ENCODE peak calls at places on chromosomes 3 and 15, in ten cellular contexts. M is MCF 10A; O is tibial nerve; T is CD8-positive, alpha-beta T cell; B is PC-9; K is dorsolateral prefrontal cortex; N is mesothelial cell of epicardium; D is GM10248; U is A549; S is astrocyte. L is an unnamed sample.
A peak's percentile ranks its signal among the peaks of the same experiment; 100 is the strongest.

GRCh38 chr3:49939858-49940666 is at the start of gene RBM6:
- DNase-seq in M (peak; percentile 97), O (peak; percentile 96), T (peak; percentile 95), B (peak; percentile 95), K (peak; percentile 99), N (peak; percentile 86), D (peak; percentile 98), U (peak; percentile 98), S (peak; percentile 96), L (peak; percentile 98)

GRCh38 chr15:69782809-69783208 is 314.9 kb downstream of the TLE3 start:
- DNase-seq in M (no peak), O (no peak), T (peak; percentile 75), B (no peak), K (no peak), N (no peak), D (no peak), U (no peak), S (no peak), L (peak; percentile 72)

GRCh38 chr15:68619303-68619698 is 40.5 kb downstream of the CORO2B start:
- DNase-seq in M (no peak), O (no peak), T (no peak), B (no peak), K (no peak), N (no peak), D (no peak), U (no peak), S (no peak), L (no peak)

GRCh38 chr3:178072391-178072790 is 463.8 kb upstream of the KCNMB2 start:
- DNase-seq in M (no peak), O (no peak), T (no peak), B (no peak), K (no peak), N (no peak), D (no peak), U (no peak), S (no peak), L (no peak)

GRCh38 chr15:51825701-51826100 is 3.8 kb upstream of the TMOD3 start:
- DNase-seq in M (no peak), O (no peak), T (no peak), B (peak; percentile 65), K (no peak), N (no peak), D (no peak), U (no peak), S (no peak), L (no peak)

GRCh38 chr15:55235637-55236036 is 38.9 kb upstream of the RSL24D1 start:
- DNase-seq in M (no peak), O (no peak), T (no peak), B (no peak), K (no peak), N (no peak), D (no peak), U (no peak), S (no peak), L (no peak)

GRCh38 chr3:115074502-115074901 is 72.6 kb downstream of the ZBTB20 start:
- DNase-seq in M (no peak), O (no peak), T (no peak), B (no peak), K (no peak), N (no peak), D (no peak), U (no peak), S (peak; percentile 69), L (peak; percentile 17)

GRCh38 chr15:80985976-80986375 is 3.6 kb downstream of the MESD start:
- DNase-seq in M (no peak), O (no peak), T (no peak), B (no peak), K (no peak), N (no peak), D (no peak), U (no peak), S (no peak), L (no peak)

GRCh38 chr3:124995460-124995994 is 60.3 kb downstream of the HEG1 start:
- DNase-seq in M (peak; percentile 62), O (peak; percentile 43), T (peak; percentile 54), B (peak; percentile 54), K (peak; percentile 62), N (peak; percentile 45), D (peak; percentile 75), U (peak; percentile 58), S (no peak), L (peak; percentile 73)

GRCh38 chr3:121730940-121731687 is 18.4 kb downstream of the GOLGB1 start:
- DNase-seq in M (peak; percentile 47), O (no peak), T (no peak), B (no peak), K (no peak), N (no peak), D (no peak), U (no peak), S (peak; percentile 54), L (no peak)

DNA sequence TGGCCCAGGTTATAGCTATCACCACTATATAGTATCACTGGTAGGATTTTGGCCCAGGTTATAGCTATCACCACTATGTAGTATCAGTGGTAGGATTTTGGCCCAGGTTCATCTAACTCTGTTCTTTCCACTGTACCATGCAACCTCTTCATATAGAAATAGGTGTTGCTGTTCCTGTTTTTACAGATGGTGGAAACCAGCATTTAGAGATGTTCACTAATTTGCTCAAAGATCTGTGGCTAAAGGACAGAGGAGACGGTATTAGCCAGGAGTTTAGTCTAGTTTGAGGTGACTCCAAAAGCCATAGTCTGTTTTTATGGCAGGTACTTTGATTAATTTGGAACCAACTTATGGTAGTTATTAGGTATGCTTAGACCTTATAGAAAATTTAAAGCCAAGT is 3.1 kb downstream of the LRCH3 start:
- DNase-seq in M (no peak), O (no peak), T (no peak), B (no peak), K (no peak), N (no peak), D (no peak), U (no peak), S (no peak), L (no peak)
- TF ChIP-seq CTCF in M (no peak), O (no peak), T (no peak), B (no peak), K (no peak), N (no peak), D (no peak), U (no peak), S (no peak), L (no peak)

GRCh38 chr3:129005526-129006303 is 4.6 kb downstream of the EFCC1 start:
- DNase-seq in M (no peak), O (no peak), T (no peak), B (no peak), K (no peak), N (no peak), D (no peak), U (no peak), S (no peak), L (no peak)

GRCh38 chr3:129004639-129005295 is 3.7 kb downstream of the EFCC1 start:
- DNase-seq in M (no peak), O (no peak), T (no peak), B (no peak), K (no peak), N (no peak), D (no peak), U (no peak), S (no peak), L (no peak)

GRCh38 chr3:129001817-129002572 is 891 bp downstream of the EFCC1 start:
- DNase-seq in M (no peak), O (no peak), T (no peak), B (no peak), K (peak; percentile 40), N (no peak), D (no peak), U (peak; percentile 44), S (no peak), L (no peak)

GRCh38 chr3:129002573-129003569 is 1.8 kb downstream of the EFCC1 start:
- DNase-seq in M (no peak), O (no peak), T (no peak), B (no peak), K (no peak), N (no peak), D (no peak), U (no peak), S (no peak), L (no peak)

DNA sequence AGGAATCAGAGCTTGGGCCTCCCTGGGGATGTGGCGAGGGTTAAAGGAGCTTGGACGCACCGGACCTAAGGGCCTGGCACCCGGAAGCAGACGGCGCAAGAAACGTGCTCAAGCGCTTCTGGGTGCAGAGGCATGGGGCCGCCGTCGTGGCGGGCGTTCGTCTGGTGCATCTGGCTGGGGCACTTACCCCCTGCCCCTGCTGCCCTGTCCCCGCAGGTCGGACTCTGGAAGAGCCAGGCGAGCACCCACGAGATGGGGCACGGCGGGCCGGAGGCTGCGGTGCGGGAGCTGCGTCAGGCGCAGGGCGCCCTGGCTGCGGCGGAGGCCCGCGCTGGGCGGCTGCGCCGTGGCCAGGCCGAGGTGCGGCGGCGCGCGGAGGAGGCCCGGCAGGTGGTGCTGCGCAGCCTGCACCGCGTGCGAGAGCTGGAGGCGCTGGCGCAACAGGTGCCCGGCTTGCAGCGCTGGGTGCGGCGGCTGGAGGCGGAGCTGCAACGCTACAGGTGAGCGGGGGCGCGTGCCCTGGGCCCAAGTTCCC is 2.5 kb downstream of the EFCC1 start:
- DNase-seq in M (peak; percentile 60), O (no peak), T (peak; percentile 60), B (peak; percentile 79), K (no peak), N (no peak), D (no peak), U (peak; percentile 40), S (no peak), L (peak; percentile 85)
- TF ChIP-seq CTCF in M (peak; percentile 24), O (no peak), T (peak; percentile 34), B (no peak), K (no peak), N (no peak), D (no peak), U (no peak), S (no peak), L (peak; percentile 17)

GRCh38 chr15:79743032-79743431 is 153.8 kb downstream of the MTHFS start:
- DNase-seq in M (no peak), O (no peak), T (no peak), B (peak; percentile 1), K (no peak), N (no peak), D (no peak), U (peak; percentile 29), S (peak; percentile 2), L (no peak)

GRCh38 chr15:79736435-79737000 is 160.3 kb downstream of the MTHFS start:
- DNase-seq in M (peak; percentile 44), O (no peak), T (no peak), B (no peak), K (no peak), N (no peak), D (no peak), U (no peak), S (no peak), L (peak; percentile 45)

GRCh38 chr15:79740581-79740980 is 156.2 kb downstream of the MTHFS start:
- DNase-seq in M (no peak), O (no peak), T (no peak), B (no peak), K (no peak), N (no peak), D (no peak), U (no peak), S (no peak), L (no peak)

GRCh38 chr15:79738198-79738597 is 158.6 kb downstream of the MTHFS start:
- DNase-seq in M (no peak), O (no peak), T (no peak), B (no peak), K (no peak), N (no peak), D (no peak), U (no peak), S (no peak), L (no peak)
- TF ChIP-seq CTCF in M (no peak), O (no peak), T (no peak), B (no peak), K (no peak), N (no peak), D (no peak), U (no peak), S (no peak), L (no peak)

GRCh38 chr3:62229908-62230307 is 143.4 kb downstream of the FEZF2 start:
- DNase-seq in M (peak; percentile 27), O (no peak), T (no peak), B (no peak), K (no peak), N (no peak), D (no peak), U (peak; percentile 10), S (no peak), L (no peak)
- TF ChIP-seq CTCF in M (no peak), O (no peak), T (no peak), B (no peak), K (no peak), N (no peak), D (no peak), U (no peak), S (peak; percentile 29), L (peak; percentile 16)

L was measured in hepatocyte.